ENCODE peak calls at places on chromosome 11, in seven cellular contexts. G is HCT116, I is sigmoid colon, J is endothelial cell of umbilical vein, K is Peyer's patch, D is heart left ventricle, B is thyroid gland. U is an unnamed sample. For H3K4me1, the result is how much of the 10 kb centered on the place peaks cover.

GRCh38 chr11:42397483-42397882 is 914.3 kb upstream of the API5 start:
- DNase-seq in G (no peak), I (no peak), J (no peak), K (no peak), D (no peak), B (no peak), U (no peak)

GRCh38 chr11:94581926-94582325 is 14.8 kb downstream of the PIWIL4 start:
- DNase-seq in G (no peak), I (no peak), J (no peak), K (no peak), D (no peak), B (no peak), U (no peak)

GRCh38 chr11:19660076-19660475 is 52.6 kb upstream of the NAV2 start:
- DNase-seq in G (peak), I (no peak), J (peak), K (peak), D (no peak), B (peak), U (no peak)

GRCh38 chr11:128116447-128117240 is 470.7 kb downstream of the ETS1 start:
- DNase-seq in G (no peak), I (no peak), J (peak), K (no peak), D (peak), B (no peak), U (no peak)

GRCh38 chr11:95419915-95420314 is 188.9 kb upstream of the SESN3 start:
- DNase-seq in G (no peak), I (no peak), J (peak), K (no peak), D (no peak), B (no peak), U (no peak)

GRCh38 chr11:35179466-35180135 is 40.6 kb downstream of the CD44 start:
- DNase-seq in G (no peak), I (no peak), J (no peak), K (no peak), D (no peak), B (no peak), U (no peak)

GRCh38 chr11:7672960-7673723 is at the start of gene CYB5R2:
- DNase-seq in G (peak), I (peak), J (peak), K (peak), D (peak), B (peak), U (peak)

GRCh38 chr11:10382518-10382917 is 72.5 kb upstream of the AMPD3 start:
- DNase-seq in G (peak), I (no peak), J (no peak), K (no peak), D (no peak), B (no peak), U (no peak)

GRCh38 chr11:69711824-69712801 is 8.3 kb upstream of the FGF19 start:
- DNase-seq in G (peak), I (no peak), J (no peak), K (no peak), D (no peak), B (no peak), U (no peak)

GRCh38 chr11:21263026-21263425 is 593.6 kb downstream of the NELL1 start:
- DNase-seq in G (no peak), I (no peak), J (no peak), K (no peak), D (no peak), B (no peak), U (no peak)

GRCh38 chr11:911031-911889 is 650 bp upstream of the CHID1 start:
- DNase-seq in G (no peak), I (no peak), J (peak), K (peak), D (peak), B (peak), U (peak)

GRCh38 chr11:45158210-45158644 is 11.8 kb downstream of the PRDM11 start:
- DNase-seq in G (no peak), I (peak), J (no peak), K (no peak), D (peak), B (peak), U (peak)

GRCh38 chr11:18452927-18453326 is 2.7 kb upstream of the LDHAL6A start:
- DNase-seq in G (no peak), I (no peak), J (no peak), K (no peak), D (no peak), B (no peak), U (no peak)

GRCh38 chr11:106286881-106287504 is 209.5 kb downstream of the AASDHPPT start:
- DNase-seq in G (no peak), I (no peak), J (no peak), K (no peak), D (no peak), B (no peak), U (no peak)

GRCh38 chr11:47924184-47924671 is 56.1 kb upstream of the PTPRJ start:
- DNase-seq in G (peak), I (no peak), J (peak), K (no peak), D (no peak), B (peak), U (peak)

GRCh38 chr11:66688561-66689534 is 11.2 kb upstream of the RBM4B start:
- DNase-seq in G (no peak), I (peak), J (no peak), K (no peak), D (no peak), B (no peak), U (no peak)

GRCh38 chr11:16946477-16947282 is 67.5 kb downstream of the PLEKHA7 start:
- DNase-seq in G (no peak), I (no peak), J (no peak), K (no peak), D (no peak), B (peak), U (no peak)

GRCh38 chr11:67053896-67054850 is 2.5 kb upstream of the RHOD start:
- DNase-seq in G (no peak), I (no peak), J (peak), K (peak), D (no peak), B (peak), U (peak)

GRCh38 chr11:67522338-67522737 is 908 bp downstream of the CABP2 start:
- DNase-seq in G (no peak), I (no peak), J (no peak), K (no peak), D (no peak), B (no peak), U (no peak)

GRCh38 chr11:69657456-69657910 is 16.5 kb downstream of the CCND1 start:
- DNase-seq in G (no peak), I (no peak), J (no peak), K (no peak), D (no peak), B (no peak), U (no peak)

GRCh38 chr11:100890779-100891178 is 203.7 kb downstream of the ARHGAP42 start:
- DNase-seq in G (no peak), I (no peak), J (no peak), K (no peak), D (no peak), B (no peak), U (no peak)

GRCh38 chr11:28910926-28911325 is 802.7 kb downstream of the METTL15 start:
- DNase-seq in G (no peak), I (no peak), J (no peak), K (no peak), D (no peak), B (no peak), U (no peak)

GRCh38 chr11:65423516-65424199 is 1.1 kb downstream of the NEAT1 start:
- DNase-seq in G (no peak), I (peak), J (peak), K (peak), D (no peak), B (no peak), U (peak)
- TF ChIP-seq POLR2A in G (peak), I (no peak), J (peak), K (no peak), D (no peak), B (no peak), U (no peak)

GRCh38 chr11:74278721-74279148 is 32.7 kb downstream of the P4HA3 start:
- DNase-seq in G (no peak), I (peak), J (peak), K (peak), D (peak), B (no peak), U (peak)
- H3K4me1 ChIP-seq in G (under half), I (under half), J (under half), K (under half), D (under half), B (under half), U (under half)

GRCh38 chr11:64659417-64660144 is 63.4 kb downstream of the NRXN2 start:
- DNase-seq in G (peak), I (no peak), J (no peak), K (no peak), D (no peak), B (no peak), U (no peak)
- TF ChIP-seq POLR2A in G (no peak), I (no peak), J (no peak), K (no peak), D (no peak), B (no peak), U (no peak)

DNA sequence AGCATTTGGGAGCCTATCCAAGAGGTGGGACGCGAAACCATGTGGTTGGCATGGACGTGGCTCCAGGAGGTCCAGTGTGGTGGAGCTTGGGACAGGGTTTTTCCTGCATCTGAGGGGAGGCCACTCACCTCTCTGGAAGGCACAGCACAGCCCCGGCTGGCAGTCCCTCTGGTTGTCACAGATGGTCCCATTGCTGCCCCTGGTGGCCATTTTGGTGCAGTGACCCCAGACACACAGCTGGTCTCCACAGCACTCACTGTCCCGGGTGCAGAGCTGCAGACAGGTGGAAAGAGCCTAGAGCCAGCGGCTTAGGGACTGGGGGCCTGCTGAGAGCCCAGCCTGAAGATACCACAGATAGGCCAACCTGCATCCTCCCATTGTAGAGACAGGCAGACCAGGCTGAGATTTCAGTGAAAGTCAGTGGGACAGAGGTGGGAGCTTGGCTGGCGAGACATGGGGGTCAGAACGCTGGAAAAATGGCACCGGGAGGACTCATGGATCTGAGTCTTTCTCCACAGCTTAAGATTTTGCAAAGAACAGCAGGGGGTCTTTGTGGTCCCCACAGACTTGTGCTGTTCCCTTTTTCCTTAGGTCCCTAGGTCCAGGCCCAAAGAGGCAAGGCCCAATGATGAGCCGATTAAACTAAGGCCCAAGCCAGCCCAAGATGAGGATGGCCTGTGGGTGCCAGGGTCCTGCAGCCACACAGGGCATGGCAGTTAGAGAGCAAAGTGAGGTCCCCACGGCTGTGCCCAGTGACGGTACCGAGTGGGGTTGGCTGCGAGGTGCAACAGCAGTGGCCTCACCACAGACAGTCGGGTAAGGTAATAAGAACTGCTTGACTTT is 41.4 kb downstream of the DKK3 start:
- DNase-seq in G (peak), I (peak), J (peak), K (peak), D (peak), B (peak), U (peak)
- H3K4me1 ChIP-seq in G (under half), I (under half), J (under half), K (under half), D (half or more), B (under half), U (under half)

GRCh38 chr11:6234314-6235031 is at the start of gene FHIP1B:
- DNase-seq in G (peak), I (peak), J (peak), K (peak), D (peak), B (peak), U (peak)
- TF ChIP-seq POLR2A in G (no peak), I (peak), J (no peak), K (peak), D (peak), B (no peak), U (peak)

GRCh38 chr11:110430267-110431211 is 791 bp downstream of the FDX1 start:
- DNase-seq in G (no peak), I (peak), J (peak), K (peak), D (peak), B (peak), U (peak)
- H3K4me1 ChIP-seq in G (under half), I (under half), J (under half), K (under half), D (under half), B (under half), U (under half)

U was measured in adrenal gland.